ENCODE peak calls at places on chromosomes 5 and 9, in five cellular contexts. G, E, U, J and P are unnamed samples.

GRCh38 chr9:93183663-93184438 is at the start of gene WNK2:
- DNase-seq in G (peak; percentile 34), E (no peak), U (no peak), J (no peak), P (peak; percentile 22)

GRCh38 chr5:68046445-68046844 is 169.1 kb upstream of the PIK3R1 start:
- DNase-seq in G (peak; percentile 17), E (peak; percentile 97), U (peak; percentile 99), J (no peak), P (peak; percentile 98)

GRCh38 chr5:129973716-129974426 is 69.6 kb downstream of the CHSY3 start:
- DNase-seq in G (no peak), E (peak; percentile 74), U (peak; percentile 1), J (no peak), P (peak; percentile 65)

GRCh38 chr9:121824651-121825480 is 173.4 kb downstream of the DAB2IP start:
- DNase-seq in G (no peak), E (no peak), U (no peak), J (no peak), P (peak; percentile 54)

GRCh38 chr5:87413116-87413645 is 451 bp upstream of the CCNH start:
- DNase-seq in G (no peak), E (peak; percentile 15), U (no peak), J (no peak), P (no peak)

GRCh38 chr9:33619666-33620404 is 95.8 kb downstream of the ANKRD18B start:
- DNase-seq in G (no peak), E (peak; percentile 83), U (peak; percentile 75), J (no peak), P (peak; percentile 73)

GRCh38 chr5:40453689-40454088 is 226.0 kb upstream of the PTGER4 start:
- DNase-seq in G (no peak), E (no peak), U (no peak), J (no peak), P (no peak)

GRCh38 chr5:157267766-157268480 is 2.0 kb downstream of the CYFIP2 start:
- DNase-seq in G (no peak), E (no peak), U (no peak), J (no peak), P (no peak)

GRCh38 chr9:74735761-74736160 is 152.0 kb downstream of the TRPM6 start:
- DNase-seq in G (no peak), E (no peak), U (no peak), J (no peak), P (no peak)

GRCh38 chr9:111233963-111234362 is 96.1 kb downstream of the OR2K2 start:
- DNase-seq in G (no peak), E (no peak), U (no peak), J (no peak), P (no peak)

GRCh38 chr9:20252778-20253177 is 369.5 kb downstream of the MLLT3 start:
- DNase-seq in G (no peak), E (no peak), U (no peak), J (no peak), P (no peak)

GRCh38 chr5:6719896-6720560 is 6.8 kb downstream of the TENT4A start:
- DNase-seq in G (no peak), E (peak; percentile 33), U (no peak), J (no peak), P (no peak)

GRCh38 chr5:176157656-176158055 is 80.6 kb upstream of the SIMC1 start:
- DNase-seq in G (no peak), E (peak; percentile 81), U (peak; percentile 54), J (no peak), P (no peak)

GRCh38 chr5:180137401-180138213 is 66.0 kb upstream of the RNF130 start:
- DNase-seq in G (no peak), E (no peak), U (no peak), J (peak; percentile 19), P (no peak)

GRCh38 chr9:76290555-76290954 is 103.7 kb downstream of the RFK start:
- DNase-seq in G (no peak), E (no peak), U (no peak), J (no peak), P (no peak)

GRCh38 chr9:131747352-131747751 is 7.5 kb upstream of the RAPGEF1 start:
- DNase-seq in G (no peak), E (peak; percentile 32), U (peak; percentile 54), J (no peak), P (peak; percentile 45)

GRCh38 chr9:94941211-94941875 is 214.8 kb downstream of the AOPEP start:
- DNase-seq in G (no peak), E (no peak), U (peak; percentile 38), J (no peak), P (no peak)

GRCh38 chr5:171924493-171925122 is 81.8 kb downstream of the FBXW11 start:
- DNase-seq in G (no peak), E (no peak), U (no peak), J (no peak), P (no peak)

GRCh38 chr5:103375356-103375755 is 116.8 kb downstream of the MACIR start:
- DNase-seq in G (no peak), E (peak; percentile 79), U (peak; percentile 47), J (no peak), P (peak; percentile 60)

GRCh38 chr5:123369371-123369968 is 53.7 kb downstream of the CEP120 start:
- DNase-seq in G (no peak), E (no peak), U (no peak), J (no peak), P (no peak)

GRCh38 chr9:125544988-125545651 is 161.9 kb downstream of the MAPKAP1 start:
- DNase-seq in G (no peak), E (peak; percentile 94), U (peak; percentile 66), J (peak; percentile 33), P (peak; percentile 88)

GRCh38 chr9:125755340-125755739 is 8.2 kb downstream of the PBX3 start:
- DNase-seq in G (no peak), E (no peak), U (no peak), J (no peak), P (no peak)

GRCh38 chr9:126695186-126696090 is 81.7 kb downstream of the LMX1B start:
- DNase-seq in G (no peak), E (no peak), U (no peak), J (peak; percentile 13), P (no peak)

GRCh38 chr5:34500236-34500836 is 155.8 kb upstream of the RAI14 start:
- DNase-seq in G (no peak), E (no peak), U (no peak), J (no peak), P (no peak)

GRCh38 chr9:38226491-38226951 is 157.5 kb upstream of the SHB start:
- DNase-seq in G (no peak), E (no peak), U (peak; percentile 16), J (no peak), P (no peak)

GRCh38 chr9:78666818-78667429 is 370.0 kb downstream of the PSAT1 start:
- DNase-seq in G (no peak), E (peak; percentile 45), U (peak; percentile 13), J (no peak), P (no peak)

GRCh38 chr5:112083623-112084022 is 326.6 kb upstream of the NREP start:
- DNase-seq in G (no peak), E (no peak), U (peak; percentile 8), J (no peak), P (no peak)